ENCODE peak calls at places on chromosomes 2 and 18, in five cellular contexts. Y is GM23338, Q is K562, G is Panc1, B is HCT116. E is an unnamed sample.

GRCh38 chr2:140585016-140585415 is 1545.8 kb downstream of the LRP1B start:
- DNase-seq in Y (no peak), Q (no peak), G (no peak), B (no peak), E (no peak)

GRCh38 chr2:240974771-240975572 is 23.4 kb upstream of the SNED1 start:
- DNase-seq in Y (no peak), Q (no peak), G (no peak), B (no peak), E (no peak)

GRCh38 chr18:77622009-77622692 is 372.5 kb downstream of the GALR1 start:
- DNase-seq in Y (no peak), Q (no peak), G (no peak), B (no peak), E (no peak)

GRCh38 chr18:11880586-11881304 is 27.4 kb downstream of the MPPE1 start:
- DNase-seq in Y (no peak), Q (peak; percentile 81), G (no peak), B (no peak), E (no peak)

GRCh38 chr2:31032475-31032874 is 105.8 kb downstream of the GALNT14 start:
- DNase-seq in Y (no peak), Q (no peak), G (no peak), B (no peak), E (peak; percentile 74)

GRCh38 chr2:172962824-172963223 is 112.8 kb upstream of the MAP3K20 start:
- DNase-seq in Y (no peak), Q (no peak), G (no peak), B (no peak), E (peak; percentile 66)

GRCh38 chr2:85584354-85584856 is at the start of gene VAMP5:
- DNase-seq in Y (peak; percentile 55), Q (no peak), G (no peak), B (no peak), E (no peak)

GRCh38 chr18:8045890-8046289 is 478.8 kb downstream of the PTPRM start:
- DNase-seq in Y (no peak), Q (no peak), G (no peak), B (peak; percentile 15), E (no peak)

GRCh38 chr2:160927335-160927734 is 232.9 kb upstream of the TANK start:
- DNase-seq in Y (no peak), Q (no peak), G (no peak), B (no peak), E (no peak)

GRCh38 chr2:231923951-231924888 is 2.0 kb downstream of the NPPC start:
- DNase-seq in Y (no peak), Q (no peak), G (no peak), B (no peak), E (no peak)

GRCh38 chr2:191620144-191620543 is 57.8 kb upstream of the NABP1 start:
- DNase-seq in Y (no peak), Q (peak; percentile 36), G (no peak), B (no peak), E (no peak)

GRCh38 chr2:236040600-236041328 is 127.4 kb downstream of the GBX2 start:
- DNase-seq in Y (no peak), Q (no peak), G (no peak), B (no peak), E (no peak)

GRCh38 chr2:65807942-65808341 is 375.5 kb upstream of the SPRED2 start:
- DNase-seq in Y (no peak), Q (no peak), G (no peak), B (no peak), E (no peak)

GRCh38 chr2:241852116-241852980 is 6.3 kb downstream of the PDCD1 start:
- DNase-seq in Y (no peak), Q (no peak), G (no peak), B (no peak), E (no peak)

GRCh38 chr2:150832686-150833085 is 345.2 kb upstream of the RND3 start:
- DNase-seq in Y (no peak), Q (no peak), G (no peak), B (no peak), E (no peak)

GRCh38 chr2:190722061-190722759 is 73.3 kb downstream of the NAB1 start:
- DNase-seq in Y (no peak), Q (no peak), G (no peak), B (no peak), E (no peak)

GRCh38 chr2:134122610-134123009 is 131.3 kb upstream of the MGAT5 start:
- DNase-seq in Y (peak; percentile 64), Q (no peak), G (no peak), B (no peak), E (no peak)

GRCh38 chr18:56835331-56835730 is 184.2 kb downstream of the WDR7 start:
- DNase-seq in Y (no peak), Q (no peak), G (no peak), B (no peak), E (no peak)

GRCh38 chr2:27372937-27373336 is 2.5 kb downstream of the SNX17 start:
- DNase-seq in Y (peak; percentile 23), Q (no peak), G (no peak), B (no peak), E (no peak)

GRCh38 chr2:187264612-187265011 is 183.4 kb downstream of the CALCRL start:
- DNase-seq in Y (no peak), Q (peak; percentile 3), G (no peak), B (no peak), E (no peak)

GRCh38 chr2:28419003-28419704 is 26.5 kb downstream of the FOSL2 start:
- DNase-seq in Y (peak; percentile 43), Q (no peak), G (no peak), B (no peak), E (no peak)

GRCh38 chr2:45261746-45262145 is 252.5 kb upstream of the SIX2 start:
- DNase-seq in Y (no peak), Q (no peak), G (no peak), B (no peak), E (no peak)

GRCh38 chr18:3451989-3452749 is 2.2 kb downstream of the TGIF1 start:
- DNase-seq in Y (peak; percentile 54), Q (peak; percentile 80), G (no peak), B (no peak), E (no peak)

GRCh38 chr2:72115361-72116080 is 32.1 kb downstream of the CYP26B1 start:
- DNase-seq in Y (no peak), Q (no peak), G (peak; percentile 58), B (peak; percentile 68), E (no peak)

GRCh38 chr2:38706846-38707345 is 41.0 kb downstream of the GALM start:
- DNase-seq in Y (no peak), Q (no peak), G (no peak), B (no peak), E (no peak)

GRCh38 chr18:34709631-34710429 is at the start of gene DTNA:
- DNase-seq in Y (peak; percentile 65), Q (no peak), G (no peak), B (no peak), E (peak; percentile 29)

GRCh38 chr2:186255823-186256222 is 230.2 kb upstream of the ZC3H15 start:
- DNase-seq in Y (peak; percentile 94), Q (no peak), G (no peak), B (no peak), E (no peak)

GRCh38 chr18:23849141-23849540 is 159.9 kb downstream of the LAMA3 start:
- DNase-seq in Y (no peak), Q (no peak), G (no peak), B (no peak), E (no peak)

GRCh38 chr2:240501531-240501991 is 56.2 kb downstream of the ANKMY1 start:
- DNase-seq in Y (no peak), Q (no peak), G (no peak), B (no peak), E (no peak)

GRCh38 chr2:219017166-219017931 is 24.0 kb downstream of the CFAP65 start:
- DNase-seq in Y (no peak), Q (no peak), G (no peak), B (no peak), E (no peak)

GRCh38 chr2:130807659-130808385 is 28.9 kb upstream of the ARHGEF4 start:
- DNase-seq in Y (no peak), Q (no peak), G (no peak), B (no peak), E (no peak)

GRCh38 chr2:229087843-229088520 is 183.1 kb downstream of the PID1 start:
- DNase-seq in Y (no peak), Q (no peak), G (no peak), B (no peak), E (no peak)

GRCh38 chr2:7835693-7836680 is 845.9 kb upstream of the ID2 start:
- DNase-seq in Y (no peak), Q (no peak), G (no peak), B (no peak), E (peak; percentile 30)

GRCh38 chr2:52369176-52369575 is 1337.2 kb upstream of the NRXN1 start:
- DNase-seq in Y (no peak), Q (no peak), G (no peak), B (no peak), E (no peak)

GRCh38 chr18:73752546-73752945 is 395.1 kb downstream of the FBXO15 start:
- DNase-seq in Y (no peak), Q (no peak), G (no peak), B (no peak), E (no peak)

GRCh38 chr18:78788161-78788560 is 191.5 kb upstream of the SALL3 start:
- DNase-seq in Y (no peak), Q (no peak), G (no peak), B (no peak), E (no peak)

GRCh38 chr2:176122633-176123482 is at the start of gene HOXD9:
- DNase-seq in Y (no peak), Q (no peak), G (no peak), B (no peak), E (no peak)

GRCh38 chr2:69600425-69600824 is 43.1 kb downstream of the AAK1 start:
- DNase-seq in Y (no peak), Q (no peak), G (no peak), B (no peak), E (no peak)

GRCh38 chr18:67568166-67568565 is 51.6 kb upstream of the DSEL start:
- DNase-seq in Y (peak; percentile 15), Q (no peak), G (no peak), B (no peak), E (no peak)

GRCh38 chr2:125160947-125161346 is 1135.9 kb downstream of the CNTNAP5 start:
- DNase-seq in Y (no peak), Q (no peak), G (no peak), B (no peak), E (no peak)
- TF ChIP-seq POLR2AphosphoS5 in Y (no peak), Q (no peak), G (no peak), B (no peak), E (no peak)

GRCh38 chr2:223001831-223002230 is 50.2 kb upstream of the KCNE4 start:
- DNase-seq in Y (no peak), Q (no peak), G (no peak), B (no peak), E (no peak)
- TF ChIP-seq REST in Y (no peak), Q (no peak), G (no peak), B (no peak), E (no peak)

GRCh38 chr2:694174-694573 is 17.0 kb upstream of the TMEM18 start:
- DNase-seq in Y (no peak), Q (no peak), G (no peak), B (no peak), E (no peak)
- H3K27me3 ChIP-seq in Y (no peaks in the 10 kb centered on the region), Q (peaks cover 27% of the 10 kb centered on the region), G (no peaks in the 10 kb centered on the region), B (no peaks in the 10 kb centered on the region), E (no peaks in the 10 kb centered on the region)

GRCh38 chr2:46298522-46299351 is 1.5 kb downstream of the EPAS1 start:
- DNase-seq in Y (peak; percentile 59), Q (peak; percentile 59), G (no peak), B (no peak), E (no peak)
- TF ChIP-seq POLR2AphosphoS5 in Y (no peak), Q (no peak), G (no peak), B (no peak), E (no peak)